ENCODE peak calls at places on chromosomes 13 and 19, in five cellular contexts. G is non-pigmented ciliary epithelial cell, J is head of caudate nucleus, H is cardiac muscle cell, N is esophagus squamous epithelium. D is an unnamed sample.

GRCh38 chr19:290539-291521 is at the start of gene PLPP2:
- DNase-seq in J (peak), H (peak), N (no peak), G (no peak), D (no peak)

GRCh38 chr13:67642638-67643037 is 412.5 kb upstream of the PCDH9 start:
- DNase-seq in N (no peak), H (no peak), J (no peak), G (no peak), D (no peak)

GRCh38 chr19:54470991-54471782 is 1.9 kb downstream of the CDC42EP5 start:
- DNase-seq in G (no peak), N (no peak), J (peak), H (no peak), D (no peak)

GRCh38 chr13:108787709-108788394 is 158.4 kb downstream of the MYO16 start:
- DNase-seq in J (no peak), H (no peak), N (no peak), G (no peak), D (no peak)

GRCh38 chr19:18156841-18157464 is 4.0 kb downstream of the PIK3R2 start:
- DNase-seq in G (peak), N (no peak), H (peak), J (peak), D (no peak)

GRCh38 chr13:98083507-98083906 is 59.4 kb upstream of the FARP1 start:
- DNase-seq in J (no peak), N (no peak), H (peak), G (peak), D (no peak)

GRCh38 chr19:16160445-16160942 is 12.8 kb downstream of the CIB3 start:
- DNase-seq in G (no peak), J (no peak), H (no peak), N (no peak), D (no peak)

GRCh38 chr13:40251343-40252032 is 415.0 kb downstream of the FOXO1 start:
- DNase-seq in J (no peak), N (no peak), H (peak), G (no peak), D (no peak)

GRCh38 chr13:42968906-42969305 is 23.1 kb downstream of the EPSTI1 start:
- DNase-seq in J (no peak), G (no peak), H (no peak), N (no peak), D (no peak)

GRCh38 chr19:57559008-57559403 is 657 bp downstream of the ZNF550 start:
- DNase-seq in N (no peak), G (no peak), J (no peak), H (peak), D (peak)

GRCh38 chr13:97448503-97449251 is 14.7 kb downstream of the RAP2A start:
- DNase-seq in H (no peak), J (no peak), G (no peak), N (no peak), D (no peak)

GRCh38 chr13:109318945-109319590 is 467.3 kb downstream of the IRS2 start:
- DNase-seq in H (no peak), N (no peak), G (no peak), J (no peak), D (no peak)

GRCh38 chr19:33048806-33049676 is 15.6 kb downstream of the RHPN2 start:
- DNase-seq in J (no peak), H (peak), N (no peak), G (no peak), D (no peak)

GRCh38 chr19:35146746-35147466 is 3.9 kb downstream of the FXYD7 start:
- DNase-seq in H (no peak), N (no peak), J (no peak), G (no peak), D (no peak)

GRCh38 chr13:35356572-35356971 is 119.9 kb downstream of the MAB21L1 start:
- DNase-seq in J (no peak), H (peak), G (no peak), N (no peak), D (no peak)

GRCh38 chr19:31505596-31505910 is 156.3 kb upstream of the TSHZ3 start:
- DNase-seq in N (no peak), J (no peak), G (no peak), H (no peak), D (no peak)

GRCh38 chr13:30744056-30744684 is 8.8 kb downstream of the ALOX5AP start:
- DNase-seq in J (no peak), H (no peak), G (no peak), N (peak), D (no peak)